ENCODE peak calls at places on chromosomes 13 and 19, in nine cellular contexts. B is Peyer's patch; A is H7; L is CD8-positive, alpha-beta T cell; O is CD8-positive, alpha-beta memory T cell; E is CD4-positive, CD25-positive, alpha-beta regulatory T cell; W is uterus; C is bronchial epithelial cell; J is GM23248. R is an unnamed sample.

GRCh38 chr13:40316301-40316700 is 350.1 kb downstream of the FOXO1 start:
- DNase-seq in B (no peak), A (no peak), L (no peak), O (no peak), E (peak; percentile 41), W (no peak), C (no peak), J (no peak), R (no peak)

GRCh38 chr13:109869312-109870237 is 83.2 kb upstream of the IRS2 start:
- DNase-seq in B (peak; percentile 58), A (peak; percentile 61), L (peak; percentile 23), O (no peak), E (peak; percentile 19), W (peak; percentile 80), C (peak; percentile 22), J (peak; percentile 65), R (no peak)

GRCh38 chr19:52140077-52140710 is 456 bp upstream of the ZNF616 start:
- DNase-seq in B (no peak), A (peak; percentile 10), L (no peak), O (no peak), E (no peak), W (no peak), C (no peak), J (peak; percentile 20), R (no peak)

GRCh38 chr13:75399168-75399878 is 82.6 kb downstream of the TBC1D4 start:
- DNase-seq in B (no peak), A (no peak), L (no peak), O (no peak), E (no peak), W (no peak), C (no peak), J (no peak), R (no peak)

GRCh38 chr19:2723345-2723715 is 2.2 kb upstream of the DIRAS1 start:
- DNase-seq in B (no peak), A (no peak), L (no peak), O (no peak), E (no peak), W (no peak), C (no peak), J (no peak), R (no peak)

GRCh38 chr13:44048326-44048725 is 168.6 kb downstream of the LACC1 start:
- DNase-seq in B (no peak), A (no peak), L (no peak), O (no peak), E (no peak), W (no peak), C (no peak), J (no peak), R (no peak)

GRCh38 chr13:33728271-33729037 is 89.5 kb upstream of the RFC3 start:
- DNase-seq in B (no peak), A (no peak), L (no peak), O (no peak), E (no peak), W (no peak), C (peak; percentile 76), J (peak; percentile 26), R (no peak)

GRCh38 chr13:75938811-75939525 is 302.8 kb downstream of the LMO7 start:
- DNase-seq in B (no peak), A (no peak), L (no peak), O (no peak), E (no peak), W (no peak), C (no peak), J (peak; percentile 1), R (no peak)

GRCh38 chr19:3984584-3984907 is 717 bp downstream of the EEF2 start:
- DNase-seq in B (no peak), A (peak; percentile 42), L (no peak), O (no peak), E (no peak), W (no peak), C (no peak), J (no peak), R (no peak)

GRCh38 chr13:93674337-93674755 is 447.7 kb downstream of the GPC6 start:
- DNase-seq in B (no peak), A (no peak), L (no peak), O (no peak), E (no peak), W (no peak), C (no peak), J (no peak), R (no peak)

GRCh38 chr13:41706189-41706588 is 248.8 kb downstream of the RGCC start:
- DNase-seq in B (no peak), A (no peak), L (no peak), O (no peak), E (no peak), W (no peak), C (no peak), J (peak; percentile 38), R (no peak)

GRCh38 chr13:37869756-37870488 is at the start of gene TRPC4:
- DNase-seq in B (no peak), A (peak; percentile 70), L (no peak), O (no peak), E (peak; percentile 1), W (peak; percentile 50), C (peak; percentile 41), J (peak; percentile 90), R (peak; percentile 80)

GRCh38 chr19:5083547-5083965 is 114.6 kb downstream of the KDM4B start:
- DNase-seq in B (no peak), A (peak; percentile 67), L (no peak), O (no peak), E (no peak), W (peak; percentile 64), C (no peak), J (peak; percentile 21), R (peak; percentile 34)

GRCh38 chr13:46909037-46909436 is 12.2 kb upstream of the HTR2A start:
- DNase-seq in B (no peak), A (no peak), L (no peak), O (no peak), E (no peak), W (no peak), C (no peak), J (peak; percentile 51), R (no peak)

GRCh38 chr19:47674548-47674947 is 38.7 kb upstream of the EHD2 start:
- DNase-seq in B (no peak), A (no peak), L (no peak), O (no peak), E (no peak), W (no peak), C (no peak), J (no peak), R (no peak)

GRCh38 chr19:47675271-47675670 is 38.0 kb upstream of the EHD2 start:
- DNase-seq in B (no peak), A (peak; percentile 37), L (no peak), O (no peak), E (no peak), W (no peak), C (no peak), J (no peak), R (no peak)

GRCh38 chr19:47673426-47673825 is 39.8 kb upstream of the EHD2 start:
- DNase-seq in B (no peak), A (peak; percentile 39), L (no peak), O (no peak), E (no peak), W (no peak), C (no peak), J (no peak), R (no peak)

GRCh38 chr19:47671499-47671898 is 41.7 kb upstream of the EHD2 start:
- DNase-seq in B (no peak), A (no peak), L (no peak), O (no peak), E (no peak), W (no peak), C (no peak), J (no peak), R (no peak)

GRCh38 chr19:47670736-47671135 is 42.5 kb upstream of the EHD2 start:
- DNase-seq in B (no peak), A (no peak), L (no peak), O (no peak), E (no peak), W (no peak), C (no peak), J (no peak), R (no peak)
- H3K36me3 ChIP-seq in B (no peaks in the 10 kb centered on the region), A (peaks cover 7% of the 10 kb centered on the region), L (peaks cover 28% of the 10 kb centered on the region), O (peaks cover 8% of the 10 kb centered on the region), E (peaks cover 26% of the 10 kb centered on the region), W (no peaks in the 10 kb centered on the region), C (peaks cover 7% of the 10 kb centered on the region), J (peaks cover 3% of the 10 kb centered on the region), R (peaks cover 55% of the 10 kb centered on the region)

GRCh38 chr19:55677572-55678028 is 2.6 kb downstream of the EPN1 start:
- DNase-seq in B (no peak), A (no peak), L (no peak), O (no peak), E (no peak), W (no peak), C (no peak), J (no peak), R (no peak)

GRCh38 chr19:55678121-55678671 is 3.2 kb downstream of the EPN1 start:
- DNase-seq in B (no peak), A (no peak), L (no peak), O (peak; percentile 4), E (no peak), W (no peak), C (no peak), J (no peak), R (no peak)

GRCh38 chr19:55680339-55681130 is 5.5 kb downstream of the EPN1 start:
- DNase-seq in B (no peak), A (no peak), L (no peak), O (no peak), E (no peak), W (no peak), C (no peak), J (no peak), R (no peak)

GRCh38 chr19:55681131-55682087 is 6.4 kb downstream of the EPN1 start:
- DNase-seq in B (no peak), A (no peak), L (no peak), O (no peak), E (no peak), W (no peak), C (no peak), J (peak; percentile 60), R (no peak)

GRCh38 chr19:55679343-55680257 is 4.6 kb downstream of the EPN1 start:
- DNase-seq in B (no peak), A (no peak), L (no peak), O (no peak), E (no peak), W (no peak), C (peak; percentile 85), J (peak; percentile 84), R (no peak)
- H3K36me3 ChIP-seq in B (no peaks in the 10 kb centered on the region), A (peaks cover 8% of the 10 kb centered on the region), L (peaks cover 36% of the 10 kb centered on the region), O (peaks cover 32% of the 10 kb centered on the region), E (peaks cover 60% of the 10 kb centered on the region), W (no peaks in the 10 kb centered on the region), C (peaks cover 29% of the 10 kb centered on the region), J (peaks cover 14% of the 10 kb centered on the region), R (peaks cover 67% of the 10 kb centered on the region)

GRCh38 chr19:1090731-1091543 is 4.2 kb downstream of the POLR2E start:
- DNase-seq in B (no peak), A (no peak), L (peak; percentile 80), O (no peak), E (no peak), W (no peak), C (no peak), J (no peak), R (no peak)
- H3K36me3 ChIP-seq in B (no peaks in the 10 kb centered on the region), A (peaks cover 15% of the 10 kb centered on the region), L (peaks cover 35% of the 10 kb centered on the region), O (peaks cover 19% of the 10 kb centered on the region), E (peaks cover 12% of the 10 kb centered on the region), W (no peaks in the 10 kb centered on the region), C (peaks cover 19% of the 10 kb centered on the region), J (peaks cover 3% of the 10 kb centered on the region), R (peaks cover 76% of the 10 kb centered on the region)

DNA sequence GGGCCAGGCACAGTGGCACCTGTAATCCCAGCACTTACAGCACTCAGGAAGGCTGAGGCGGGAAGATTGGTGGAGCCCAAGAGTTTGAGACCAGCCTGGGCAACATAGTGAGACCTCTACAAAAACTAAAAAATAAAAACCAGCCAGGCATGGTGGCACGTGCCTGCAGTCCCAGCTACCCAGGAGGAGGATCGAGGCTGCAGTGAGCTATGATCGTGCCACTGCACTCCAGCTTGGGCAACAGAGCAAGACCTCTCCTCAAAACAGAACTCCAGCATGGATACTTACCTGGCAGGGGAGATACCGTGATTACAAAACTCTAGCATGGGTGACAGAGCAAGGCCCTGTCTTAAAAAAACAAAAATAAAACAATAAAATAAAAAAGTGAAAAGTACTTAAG is 95.3 kb downstream of the GJA3 start:
- DNase-seq in B (no peak), A (no peak), L (no peak), O (no peak), E (no peak), W (no peak), C (no peak), J (no peak), R (no peak)
- H3K36me3 ChIP-seq in B (no peaks in the 10 kb centered on the region), A (peaks cover 26% of the 10 kb centered on the region), L (peaks cover 56% of the 10 kb centered on the region), O (peaks cover 37% of the 10 kb centered on the region), E (peaks cover 79% of the 10 kb centered on the region), W (no peaks in the 10 kb centered on the region), C (peaks cover 16% of the 10 kb centered on the region), J (peaks cover 63% of the 10 kb centered on the region), R (peaks cover 80% of the 10 kb centered on the region)